ENCODE peak calls at places on chromosomes 11 and 22, in four cellular contexts. B is activated CD8-positive, alpha-beta T cell treated with anti-CD3 and anti-CD28 coated beads for 36 hours; T is GM13976; W is BJ. D is an unnamed sample.

GRCh38 chr22:45516163-45516562 is 13.5 kb downstream of the FBLN1 start:
- DNase-seq in B (no peak), T (no peak), W (no peak), D (no peak)

GRCh38 chr11:100735949-100736675 is 49.0 kb downstream of the ARHGAP42 start:
- DNase-seq in B (no peak), T (no peak), W (no peak), D (no peak)

GRCh38 chr22:42511401-42511891 is 8.2 kb downstream of the RRP7A start:
- DNase-seq in B (no peak), T (no peak), W (no peak), D (no peak)

GRCh38 chr11:102186836-102187235 is 76.6 kb downstream of the YAP1 start:
- DNase-seq in B (no peak), T (no peak), W (no peak), D (no peak)

GRCh38 chr11:91859666-91860065 is 365.0 kb upstream of the FAT3 start:
- DNase-seq in B (no peak), T (no peak), W (no peak), D (no peak)

GRCh38 chr11:69825037-69825834 is 6.0 kb upstream of the FGF3 start:
- DNase-seq in B (no peak), T (no peak), W (no peak), D (no peak)

GRCh38 chr11:71120346-71120963 is 131.9 kb downstream of the SHANK2 start:
- DNase-seq in B (peak), T (no peak), W (no peak), D (no peak)

GRCh38 chr11:134512061-134512460 is 100.0 kb upstream of the B3GAT1 start:
- DNase-seq in B (no peak), T (no peak), W (no peak), D (no peak)

GRCh38 chr11:1204381-1205101 is 18.3 kb upstream of the MUC5B start:
- DNase-seq in B (no peak), T (peak), W (no peak), D (peak)

GRCh38 chr11:59617876-59618275 is 2.3 kb upstream of the OSBP start:
- DNase-seq in B (no peak), T (no peak), W (no peak), D (no peak)

GRCh38 chr11:116782728-116783127 is 5.1 kb downstream of the ZPR1 start:
- DNase-seq in B (no peak), T (peak), W (no peak), D (no peak)

GRCh38 chr22:41668971-41669911 is 19.4 kb downstream of the SNU13 start:
- DNase-seq in B (no peak), T (no peak), W (peak), D (no peak)

GRCh38 chr11:2206291-2206690 is 34.7 kb upstream of the TH start:
- DNase-seq in B (peak), T (no peak), W (no peak), D (peak)

GRCh38 chr11:99687320-99687719 is 666.6 kb downstream of the CNTN5 start:
- DNase-seq in B (no peak), T (no peak), W (no peak), D (no peak)

GRCh38 chr22:31628969-31629723 is 32.9 kb downstream of the PISD start:
- DNase-seq in B (no peak), T (no peak), W (no peak), D (no peak)

GRCh38 chr11:67507242-67507890 is 596 bp downstream of the CDK2AP2 start:
- DNase-seq in B (no peak), T (no peak), W (no peak), D (no peak)

GRCh38 chr11:79637219-79637618 is 196.4 kb upstream of the TENM4 start:
- DNase-seq in B (no peak), T (no peak), W (no peak), D (no peak)

GRCh38 chr22:35425971-35426800 is 26.2 kb downstream of the MCM5 start:
- DNase-seq in B (no peak), T (no peak), W (no peak), D (no peak)

GRCh38 chr11:94103476-94103875 is 25.2 kb upstream of the PANX1 start:
- DNase-seq in B (no peak), T (no peak), W (no peak), D (no peak)

GRCh38 chr11:82759649-82760048 is 26.0 kb upstream of the FAM181B start:
- DNase-seq in B (no peak), T (no peak), W (no peak), D (no peak)

GRCh38 chr11:132632641-132633124 is 899.6 kb downstream of the OPCML start:
- DNase-seq in B (no peak), T (no peak), W (peak), D (no peak)

GRCh38 chr11:76550781-76551180 is 106.0 kb downstream of the EMSY start:
- DNase-seq in B (no peak), T (no peak), W (no peak), D (no peak)

GRCh38 chr11:69864930-69865661 is 45.9 kb upstream of the FGF3 start:
- DNase-seq in B (no peak), T (no peak), W (no peak), D (no peak)

GRCh38 chr11:17558916-17559315 is 11.9 kb downstream of the OTOG start:
- DNase-seq in B (no peak), T (no peak), W (no peak), D (no peak)

GRCh38 chr11:10669258-10670033 is 24.1 kb downstream of the IRAG1 start:
- DNase-seq in B (no peak), T (no peak), W (peak), D (no peak)

GRCh38 chr11:111531687-111532364 is 8.7 kb upstream of the LAYN start:
- DNase-seq in B (peak), T (peak), W (no peak), D (no peak)

GRCh38 chr11:35305670-35306382 is 113.5 kb downstream of the SLC1A2 start:
- DNase-seq in B (peak), T (peak), W (no peak), D (no peak)

GRCh38 chr11:122756417-122756816 is 81.9 kb upstream of the CRTAM start:
- DNase-seq in B (peak), T (peak), W (no peak), D (no peak)

GRCh38 chr22:47294222-47294532 is 531.7 kb downstream of the TBC1D22A start:
- DNase-seq in B (no peak), T (no peak), W (peak), D (peak)

GRCh38 chr11:9574556-9574805 is 1.0 kb downstream of the WEE1 start:
- DNase-seq in B (no peak), T (peak), W (no peak), D (no peak)

GRCh38 chr11:92865352-92865751 is 104.1 kb upstream of the MTNR1B start:
- DNase-seq in B (no peak), T (no peak), W (no peak), D (no peak)

GRCh38 chr11:47981667-47982404 is 1.5 kb downstream of the PTPRJ start:
- DNase-seq in B (peak), T (no peak), W (no peak), D (no peak)

GRCh38 chr22:36671398-36671797 is 32.2 kb downstream of the CACNG2 start:
- DNase-seq in B (no peak), T (no peak), W (no peak), D (no peak)

GRCh38 chr22:26471522-26471921 is 12.1 kb downstream of the HPS4 start:
- DNase-seq in B (no peak), T (no peak), W (peak), D (no peak)

GRCh38 chr11:114953039-114953438 is 274.7 kb downstream of the NXPE2 start:
- DNase-seq in B (no peak), T (no peak), W (no peak), D (no peak)
- TF ChIP-seq CTCF in B (no peak), T (no peak), W (no peak), D (no peak)

GRCh38 chr11:129280027-129280811 is 88.1 kb upstream of the ARHGAP32 start:
- DNase-seq in B (peak), T (no peak), W (no peak), D (no peak)

GRCh38 chr11:129279326-129280026 is 87.4 kb upstream of the ARHGAP32 start:
- DNase-seq in B (peak), T (peak), W (no peak), D (peak)

GRCh38 chr11:129277216-129277838 is 85.2 kb upstream of the ARHGAP32 start:
- DNase-seq in B (no peak), T (no peak), W (no peak), D (no peak)

GRCh38 chr11:129281471-129282268 is 89.5 kb upstream of the ARHGAP32 start:
- DNase-seq in B (no peak), T (no peak), W (no peak), D (no peak)

DNA sequence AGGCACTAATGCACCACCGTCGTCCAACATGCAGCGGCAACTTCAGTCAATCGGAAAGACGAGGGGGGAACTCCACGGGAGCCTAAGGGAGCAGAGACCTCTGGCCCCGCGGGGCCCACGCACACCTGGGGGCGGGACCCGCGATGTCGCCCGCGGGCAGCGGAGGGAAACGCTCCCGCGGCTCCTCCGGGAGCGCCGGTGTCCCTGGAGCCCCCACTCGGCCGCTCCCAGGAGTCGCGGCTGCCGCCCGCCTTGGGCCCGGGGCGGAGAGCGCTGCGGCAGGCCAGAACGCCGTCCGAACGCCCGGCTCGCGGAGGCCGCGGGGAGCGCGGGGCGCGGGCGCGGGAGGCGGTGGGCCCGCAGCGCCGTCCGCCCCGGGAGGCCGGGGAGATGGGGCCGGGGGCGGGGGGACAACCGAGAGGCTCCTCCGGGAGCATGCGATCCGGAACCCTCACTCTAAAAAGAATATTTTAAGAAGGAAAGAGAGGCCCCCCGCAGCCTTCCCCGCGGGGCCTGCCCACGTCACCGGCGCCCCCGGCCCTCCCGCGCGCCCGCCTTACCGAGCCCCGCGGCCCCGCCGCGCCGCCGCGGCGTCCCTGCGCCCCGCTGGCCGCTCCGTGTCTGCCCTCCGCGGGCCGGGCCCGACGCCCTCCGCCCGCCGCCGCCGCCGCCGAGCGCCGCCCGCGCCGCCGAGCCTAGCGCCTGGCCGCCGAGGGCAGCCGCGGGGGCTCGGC is 86.6 kb upstream of the ARHGAP32 start:
- DNase-seq in B (peak), T (peak), W (no peak), D (no peak)
- TF ChIP-seq CTCF in B (no peak), T (no peak), W (no peak), D (peak)

GRCh38 chr11:119979716-119980115 is 158.2 kb downstream of the TRIM29 start:
- DNase-seq in B (no peak), T (no peak), W (no peak), D (no peak)
- TF ChIP-seq CTCF in B (no peak), T (no peak), W (no peak), D (no peak)

GRCh38 chr11:61903845-61904244 is 12.5 kb upstream of the FADS3 start:
- DNase-seq in B (no peak), T (no peak), W (no peak), D (no peak)

GRCh38 chr11:61899146-61899841 is 7.9 kb upstream of the FADS3 start:
- DNase-seq in B (peak), T (peak), W (no peak), D (peak)

GRCh38 chr11:61900251-61900650 is 8.9 kb upstream of the FADS3 start:
- DNase-seq in B (no peak), T (no peak), W (no peak), D (no peak)

GRCh38 chr11:61902313-61902712 is 11.0 kb upstream of the FADS3 start:
- DNase-seq in B (no peak), T (no peak), W (no peak), D (no peak)

DNA sequence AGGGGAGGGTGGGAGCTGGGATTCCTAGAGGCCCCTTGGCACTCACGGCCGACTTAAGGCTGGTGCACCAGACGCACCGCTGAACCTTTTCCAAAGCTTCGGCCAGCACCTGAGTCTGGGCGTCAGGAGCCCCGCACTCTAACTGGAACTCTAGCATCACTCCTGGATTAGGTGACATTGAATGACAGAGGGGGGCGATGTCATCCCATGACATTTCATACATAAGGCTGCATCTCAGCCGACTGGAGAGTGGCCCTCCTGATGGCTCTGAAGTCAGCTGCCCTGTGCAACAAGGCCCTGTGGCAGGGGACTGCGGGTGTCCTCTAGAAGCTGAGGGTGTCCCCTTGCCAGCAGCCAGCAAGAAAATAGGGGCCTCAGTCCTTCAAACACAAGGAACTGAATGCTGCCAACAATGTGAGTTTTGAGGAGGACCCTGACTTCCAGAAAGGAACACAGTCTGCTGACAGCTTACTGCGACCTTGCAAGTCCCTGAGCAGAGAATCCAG is 10.1 kb upstream of the FADS3 start:
- DNase-seq in B (peak), T (no peak), W (no peak), D (no peak)
- TF ChIP-seq CTCF in B (no peak), T (no peak), W (no peak), D (no peak)